ENCODE peak calls at places on chromosome 20, in five cellular contexts. One of them, this sample, is unnamed.

GRCh38 chr20:13158339-13158738 is 62.7 kb upstream of the ISM1 start:
- DNase-seq in K562: no peak
- DNase-seq in SK-N-SH: no peak
- DNase-seq in GM12878: no peak
- DNase-seq in HepG2: no peak
- DNase-seq in this sample: no peak

GRCh38 chr20:33894798-33895197 is 83.7 kb downstream of the CHMP4B start:
- DNase-seq in K562: no peak
- DNase-seq in SK-N-SH: no peak
- DNase-seq in GM12878: no peak
- DNase-seq in HepG2: no peak
- DNase-seq in this sample: no peak

GRCh38 chr20:49693435-49694171 is 20.1 kb downstream of the B4GALT5 start:
- DNase-seq in K562: no peak
- DNase-seq in SK-N-SH: no peak
- DNase-seq in GM12878: no peak
- DNase-seq in HepG2: no peak
- DNase-seq in this sample: no peak

GRCh38 chr20:63737940-63738686 is 1.5 kb upstream of the SLC2A4RG start:
- DNase-seq in K562: peak
- DNase-seq in SK-N-SH: no peak
- DNase-seq in GM12878: no peak
- DNase-seq in HepG2: peak
- DNase-seq in this sample: no peak

GRCh38 chr20:61230-61629 is 26.2 kb upstream of the DEFB125 start:
- DNase-seq in K562: no peak
- DNase-seq in SK-N-SH: no peak
- DNase-seq in GM12878: no peak
- DNase-seq in HepG2: no peak
- DNase-seq in this sample: no peak

GRCh38 chr20:25408890-25409289 is 1.4 kb downstream of the GINS1 start:
- DNase-seq in K562: no peak
- DNase-seq in SK-N-SH: no peak
- DNase-seq in GM12878: no peak
- DNase-seq in HepG2: no peak
- DNase-seq in this sample: no peak

GRCh38 chr20:6533828-6534388 is 233.6 kb upstream of the BMP2 start:
- DNase-seq in K562: no peak
- DNase-seq in SK-N-SH: no peak
- DNase-seq in GM12878: no peak
- DNase-seq in HepG2: no peak
- DNase-seq in this sample: no peak

GRCh38 chr20:58598271-58599015 is 52.6 kb upstream of the STX16 start:
- DNase-seq in K562: no peak
- DNase-seq in SK-N-SH: peak
- DNase-seq in GM12878: no peak
- DNase-seq in HepG2: no peak
- DNase-seq in this sample: no peak

GRCh38 chr20:41392871-41393704 is 26.5 kb upstream of the EMILIN3 start:
- DNase-seq in K562: no peak
- DNase-seq in SK-N-SH: peak
- DNase-seq in GM12878: no peak
- DNase-seq in HepG2: no peak
- DNase-seq in this sample: no peak

GRCh38 chr20:869606-870005 is 36.1 kb downstream of the FAM110A start:
- DNase-seq in K562: no peak
- DNase-seq in SK-N-SH: no peak
- DNase-seq in GM12878: no peak
- DNase-seq in HepG2: no peak
- DNase-seq in this sample: no peak

GRCh38 chr20:25437153-25437581 is 29.7 kb downstream of the GINS1 start:
- DNase-seq in K562: no peak
- DNase-seq in SK-N-SH: no peak
- DNase-seq in GM12878: no peak
- DNase-seq in HepG2: no peak
- DNase-seq in this sample: no peak

GRCh38 chr20:564195-564594 is 20.6 kb upstream of the CSNK2A1 start:
- DNase-seq in K562: no peak
- DNase-seq in SK-N-SH: no peak
- DNase-seq in GM12878: no peak
- DNase-seq in HepG2: no peak
- DNase-seq in this sample: no peak

GRCh38 chr20:46401478-46401860 is 4.9 kb downstream of the ELMO2 start:
- DNase-seq in K562: no peak
- DNase-seq in SK-N-SH: no peak
- DNase-seq in GM12878: peak
- DNase-seq in HepG2: no peak
- DNase-seq in this sample: no peak

GRCh38 chr20:39066464-39066863 is 104.3 kb downstream of the DHX35 start:
- DNase-seq in K562: peak
- DNase-seq in SK-N-SH: peak
- DNase-seq in GM12878: no peak
- DNase-seq in HepG2: peak
- DNase-seq in this sample: no peak

GRCh38 chr20:38601216-38602184 is at the start of gene ARHGAP40:
- DNase-seq in K562: peak
- DNase-seq in SK-N-SH: peak
- DNase-seq in GM12878: no peak
- DNase-seq in HepG2: peak
- DNase-seq in this sample: peak

GRCh38 chr20:8155848-8156602 is 24.0 kb downstream of the PLCB1 start:
- DNase-seq in K562: no peak
- DNase-seq in SK-N-SH: no peak
- DNase-seq in GM12878: no peak
- DNase-seq in HepG2: peak
- DNase-seq in this sample: no peak

GRCh38 chr20:26163890-26164289 is 467.2 kb upstream of the ZNF337 start:
- DNase-seq in K562: no peak
- DNase-seq in SK-N-SH: no peak
- DNase-seq in GM12878: no peak
- DNase-seq in HepG2: no peak
- DNase-seq in this sample: no peak

GRCh38 chr20:48813446-48813747 is 14.4 kb downstream of the PREX1 start:
- DNase-seq in K562: no peak
- DNase-seq in SK-N-SH: no peak
- DNase-seq in GM12878: no peak
- DNase-seq in HepG2: no peak
- DNase-seq in this sample: no peak

GRCh38 chr20:62602550-62602949 is 39.8 kb upstream of the SLCO4A1 start:
- DNase-seq in K562: peak
- DNase-seq in SK-N-SH: no peak
- DNase-seq in GM12878: no peak
- DNase-seq in HepG2: no peak
- DNase-seq in this sample: no peak

GRCh38 chr20:35741892-35742740 is at the start of gene RBM39:
- DNase-seq in K562: peak
- DNase-seq in SK-N-SH: peak
- DNase-seq in GM12878: peak
- DNase-seq in HepG2: peak
- DNase-seq in this sample: peak
- TF ChIP-seq ZBTB33 in K562: no peak
- TF ChIP-seq ZBTB33 in SK-N-SH: peak
- TF ChIP-seq ZBTB33 in GM12878: peak
- TF ChIP-seq ZBTB33 in HepG2: peak
- TF ChIP-seq ZBTB33 in this sample: peak

DNA sequence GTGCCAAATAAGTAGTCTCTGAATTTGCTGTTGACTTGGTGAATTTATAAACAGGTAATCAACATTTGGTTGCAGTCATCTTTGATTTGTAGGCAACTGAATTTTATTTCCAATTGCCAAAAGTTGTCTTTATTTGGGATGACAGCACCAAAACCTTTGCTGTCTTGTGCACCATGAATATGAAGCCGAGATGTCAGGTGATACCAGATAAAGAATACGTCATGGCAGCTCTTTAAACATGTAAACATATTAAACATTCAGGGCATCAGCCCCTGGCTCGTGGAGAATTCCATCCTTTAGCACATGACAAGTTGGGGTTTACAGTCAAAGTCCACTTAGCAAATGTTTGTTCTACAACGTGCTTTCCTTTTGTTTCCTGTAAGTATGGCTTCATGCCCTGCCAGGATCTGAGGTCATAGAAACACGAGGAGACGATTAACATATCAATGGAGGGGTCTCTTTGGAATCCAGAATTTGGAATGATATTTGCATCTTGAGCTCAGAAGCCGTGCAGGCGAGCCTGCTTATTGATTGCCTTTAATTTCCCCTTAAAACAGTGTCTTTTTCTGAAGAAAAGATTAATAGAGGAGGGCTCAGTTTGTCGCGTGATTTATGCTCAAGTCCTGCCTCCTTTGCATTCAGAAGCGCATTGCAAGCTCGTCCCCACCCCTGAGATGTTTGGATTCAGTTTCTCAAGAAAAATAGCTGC is 170.2 kb upstream of the ZNF217 start:
- DNase-seq in K562: no peak
- DNase-seq in SK-N-SH: no peak
- DNase-seq in GM12878: no peak
- DNase-seq in HepG2: peak
- DNase-seq in this sample: no peak
- H3K9ac ChIP-seq in K562: no peak
- H3K9ac ChIP-seq in SK-N-SH: no peak
- H3K9ac ChIP-seq in GM12878: no peak
- H3K9ac ChIP-seq in HepG2: peak
- H3K9ac ChIP-seq in this sample: no peak

DNA sequence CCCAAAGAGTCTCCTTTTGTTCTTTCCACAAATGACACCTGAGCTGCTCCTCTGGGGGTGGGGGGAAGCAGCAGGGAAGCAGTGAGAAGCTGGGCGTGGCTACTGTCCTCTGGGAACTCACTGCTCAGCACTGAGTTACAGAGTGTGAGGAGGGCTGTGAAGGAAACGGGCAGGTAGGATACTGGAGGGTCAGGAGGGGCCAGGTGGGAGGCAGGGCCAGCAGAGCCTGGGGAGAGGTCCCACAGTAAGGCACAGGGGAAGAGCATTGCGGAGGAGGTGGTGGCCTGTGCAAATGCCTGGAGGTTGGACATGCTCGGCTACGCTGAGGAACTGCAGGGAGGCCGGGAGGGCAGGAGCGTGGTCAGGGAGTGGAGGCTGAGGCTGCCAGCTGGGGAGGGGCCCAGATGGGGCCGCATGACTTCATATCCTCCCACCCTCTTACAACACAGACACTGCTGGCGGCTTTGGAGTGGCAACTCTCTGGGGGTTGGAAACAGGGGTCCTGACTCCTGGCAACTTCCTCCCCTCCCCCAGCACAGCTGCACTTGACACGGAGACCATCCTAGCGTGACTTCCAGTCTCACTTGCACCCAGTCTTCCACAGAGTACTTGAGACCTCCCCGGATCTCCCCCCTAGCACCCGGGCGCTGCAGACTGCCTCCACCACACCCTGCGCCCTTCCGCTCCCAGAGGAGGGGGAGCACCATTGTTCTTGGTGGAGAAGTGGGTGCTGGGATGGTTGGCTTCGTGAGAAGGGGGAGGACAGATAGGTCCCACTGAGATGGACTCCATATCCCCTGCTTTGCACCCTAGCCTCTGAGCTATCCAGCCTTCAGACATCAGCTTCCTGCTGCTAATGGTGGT is 34.2 kb downstream of the RBM38 start:
- DNase-seq in K562: peak
- DNase-seq in SK-N-SH: no peak
- DNase-seq in GM12878: no peak
- DNase-seq in HepG2: no peak
- DNase-seq in this sample: no peak
- TF ChIP-seq ZBTB33 in K562: no peak
- TF ChIP-seq ZBTB33 in SK-N-SH: no peak
- TF ChIP-seq ZBTB33 in GM12878: no peak
- TF ChIP-seq ZBTB33 in HepG2: no peak
- TF ChIP-seq ZBTB33 in this sample: no peak

DNA sequence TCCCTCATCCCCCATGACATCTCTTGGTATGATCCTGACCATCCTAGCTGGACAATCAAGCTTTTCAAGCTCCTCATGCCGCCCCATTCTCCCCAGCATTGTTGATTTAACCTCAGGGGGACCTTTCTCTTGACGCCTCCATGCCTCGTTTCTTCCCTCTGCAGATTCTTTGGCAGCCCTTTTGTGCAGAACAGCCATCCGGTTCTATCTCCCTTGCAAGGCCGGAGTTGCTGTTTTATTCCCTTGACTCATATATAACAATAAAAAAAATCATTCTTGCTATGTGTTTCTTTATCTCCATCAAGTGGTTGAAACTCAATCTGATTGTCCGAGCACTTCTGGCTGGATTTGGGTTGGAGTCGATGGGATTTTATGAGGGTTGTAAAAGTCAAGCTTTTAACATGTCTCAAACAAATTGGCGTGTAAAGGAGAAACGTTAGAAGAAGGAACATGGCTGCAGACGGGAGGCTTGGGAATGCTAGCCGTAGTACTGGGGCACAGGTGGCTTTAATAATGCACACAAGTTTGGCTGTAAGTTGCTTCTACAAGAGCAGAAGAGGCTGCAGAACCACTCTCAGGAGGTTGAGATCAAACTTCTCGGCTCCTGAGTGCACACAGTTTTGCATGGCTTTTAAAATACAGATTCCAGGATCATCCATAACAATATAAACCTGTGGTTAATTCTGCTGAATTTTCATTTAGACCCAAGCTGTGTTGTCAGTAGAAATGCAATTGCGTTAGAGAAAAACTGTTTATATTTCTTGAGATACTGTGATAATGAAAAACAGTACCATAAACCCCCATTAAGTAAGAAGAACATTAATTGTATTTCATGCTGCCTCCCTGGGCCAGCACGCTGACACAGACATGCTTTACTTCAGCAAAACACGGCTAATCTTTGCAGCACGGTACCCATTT is 4.1 kb upstream of the SULF2 start:
- DNase-seq in K562: no peak
- DNase-seq in SK-N-SH: peak
- DNase-seq in GM12878: no peak
- DNase-seq in HepG2: no peak
- DNase-seq in this sample: no peak
- H3K9ac ChIP-seq in K562: no peak
- H3K9ac ChIP-seq in SK-N-SH: no peak
- H3K9ac ChIP-seq in GM12878: no peak
- H3K9ac ChIP-seq in HepG2: no peak
- H3K9ac ChIP-seq in this sample: no peak

DNA sequence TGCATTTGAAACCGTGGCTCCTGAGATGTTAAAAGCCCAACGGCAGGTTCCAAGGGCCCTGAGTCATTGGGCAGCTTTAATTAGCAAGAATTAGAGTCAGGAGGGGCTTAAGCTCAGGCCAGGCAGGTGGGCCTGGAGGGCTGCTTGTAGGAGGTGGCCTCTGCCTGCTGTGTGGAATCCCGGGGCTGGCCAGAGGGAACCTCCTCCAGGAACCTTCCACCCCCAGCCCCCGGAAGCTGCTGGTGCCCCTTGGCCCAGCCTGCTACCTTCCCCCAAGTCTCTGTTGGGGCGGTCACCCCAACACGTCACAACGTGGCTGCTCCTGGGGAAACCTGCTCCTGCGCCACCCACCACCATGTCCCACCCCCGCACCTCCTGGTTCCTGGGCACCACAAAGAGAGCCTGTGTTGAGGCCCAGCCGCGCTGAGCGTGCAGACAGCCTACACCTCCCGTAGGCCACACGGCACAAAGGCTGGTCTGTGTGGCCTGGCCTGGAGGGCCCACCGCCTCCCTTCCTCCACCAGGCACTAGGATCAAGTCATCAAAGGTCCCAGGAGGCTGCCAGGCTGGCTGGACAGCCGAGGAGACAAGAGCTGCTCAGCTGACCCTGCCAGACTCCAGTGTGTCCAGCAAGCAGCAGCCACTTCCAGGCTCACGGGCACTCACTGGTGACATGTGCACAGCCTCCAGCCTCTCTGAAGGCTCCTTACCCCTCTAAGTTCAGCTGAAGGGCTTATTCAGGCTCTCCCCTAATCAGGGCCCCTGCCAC is 86.3 kb downstream of the SNX5 start:
- DNase-seq in K562: no peak
- DNase-seq in SK-N-SH: no peak
- DNase-seq in GM12878: no peak
- DNase-seq in HepG2: peak
- DNase-seq in this sample: no peak
- TF ChIP-seq ZBTB33 in K562: no peak
- TF ChIP-seq ZBTB33 in SK-N-SH: no peak
- TF ChIP-seq ZBTB33 in GM12878: no peak
- TF ChIP-seq ZBTB33 in HepG2: peak
- TF ChIP-seq ZBTB33 in this sample: no peak

This sample was measured in HCT116.